ENCODE peak calls at places on chromosomes 4 and X, in five cellular contexts. Y is lower leg skin, Q is upper lobe of left lung, K is right lobe of liver, W is transverse colon. I is an unnamed sample.

GRCh38 chrX:106302304-106302703 is 134.2 kb downstream of the PWWP3B start:
- DNase-seq in Y (no peak), Q (no peak), K (no peak), W (no peak), I (no peak)

GRCh38 chr4:186260504-186261448 is 5.2 kb upstream of the F11 start:
- DNase-seq in Y (no peak), Q (no peak), K (peak; percentile 83), W (no peak), I (no peak)

GRCh38 chr4:117987464-117987863 is 46.8 kb upstream of the NDST3 start:
- DNase-seq in Y (no peak), Q (no peak), K (no peak), W (no peak), I (no peak)

GRCh38 chr4:20565075-20565721 is 135.1 kb upstream of the PACRGL start:
- DNase-seq in Y (no peak), Q (no peak), K (no peak), W (no peak), I (no peak)

GRCh38 chrX:152913915-152914314 is 16.0 kb downstream of the ZNF185 start:
- DNase-seq in Y (no peak), Q (no peak), K (no peak), W (no peak), I (no peak)

GRCh38 chrX:96445531-96446065 is 239.0 kb upstream of the DIAPH2 start:
- DNase-seq in Y (no peak), Q (no peak), K (no peak), W (no peak), I (no peak)

GRCh38 chrX:7552758-7553157 is 290.2 kb upstream of the VCX start:
- DNase-seq in Y (no peak), Q (no peak), K (no peak), W (no peak), I (no peak)

GRCh38 chr4:151427268-151427667 is 18.3 kb downstream of the FHIP1A start:
- DNase-seq in Y (no peak), Q (no peak), K (no peak), W (no peak), I (no peak)

GRCh38 chr4:153239409-153239808 is 35.2 kb downstream of the TRIM2 start:
- DNase-seq in Y (no peak), Q (no peak), K (no peak), W (no peak), I (no peak)

GRCh38 chr4:139824882-139825522 is 159.4 kb downstream of the MGST2 start:
- DNase-seq in Y (no peak), Q (no peak), K (no peak), W (no peak), I (no peak)

GRCh38 chrX:41082783-41083182 is 2.5 kb upstream of the USP9X start:
- DNase-seq in Y (no peak), Q (no peak), K (no peak), W (no peak), I (no peak)

GRCh38 chrX:101550825-101551767 is 749 bp downstream of the ARMCX1 start:
- DNase-seq in Y (peak; percentile 87), Q (peak; percentile 32), K (peak; percentile 30), W (no peak), I (peak; percentile 56)

GRCh38 chrX:84248226-84248625 is 60.2 kb upstream of the RPS6KA6 start:
- DNase-seq in Y (no peak), Q (no peak), K (no peak), W (no peak), I (no peak)

GRCh38 chr4:37008199-37008598 is 236.3 kb upstream of the NWD2 start:
- DNase-seq in Y (no peak), Q (no peak), K (no peak), W (peak; percentile 69), I (no peak)

GRCh38 chr4:120839974-120840751 is 82.4 kb downstream of the PRDM5 start:
- DNase-seq in Y (no peak), Q (no peak), K (no peak), W (no peak), I (no peak)

GRCh38 chrX:8668797-8669196 is 63.1 kb downstream of the ANOS1 start:
- DNase-seq in Y (no peak), Q (no peak), K (no peak), W (no peak), I (no peak)

GRCh38 chr4:3527101-3527913 is 4.9 kb downstream of the LRPAP1 start:
- DNase-seq in Y (peak; percentile 59), Q (peak; percentile 18), K (peak; percentile 14), W (no peak), I (peak; percentile 6)

GRCh38 chr4:21451032-21451431 is 497.5 kb downstream of the KCNIP4 start:
- DNase-seq in Y (no peak), Q (no peak), K (no peak), W (no peak), I (no peak)

GRCh38 chr4:19002170-19002569 is 980.6 kb upstream of the LCORL start:
- DNase-seq in Y (no peak), Q (no peak), K (no peak), W (no peak), I (no peak)

GRCh38 chr4:11769425-11769824 is 340.7 kb upstream of the HS3ST1 start:
- DNase-seq in Y (no peak), Q (no peak), K (no peak), W (no peak), I (peak; percentile 19)

GRCh38 chr4:25860586-25861421 is 2.0 kb downstream of the SEL1L3 start:
- DNase-seq in Y (no peak), Q (peak; percentile 82), K (no peak), W (peak; percentile 65), I (no peak)

GRCh38 chr4:6672131-6672530 is 21.5 kb upstream of the S100P start:
- DNase-seq in Y (no peak), Q (no peak), K (no peak), W (no peak), I (no peak)

GRCh38 chr4:6673660-6674499 is 19.8 kb upstream of the S100P start:
- DNase-seq in Y (peak; percentile 98), Q (peak; percentile 96), K (peak; percentile 93), W (peak; percentile 95), I (peak; percentile 95)

GRCh38 chr4:6676722-6677558 is 16.7 kb upstream of the S100P start:
- DNase-seq in Y (no peak), Q (peak; percentile 66), K (no peak), W (no peak), I (no peak)

GRCh38 chr4:6671648-6672047 is 22.0 kb upstream of the S100P start:
- DNase-seq in Y (no peak), Q (no peak), K (no peak), W (no peak), I (no peak)

GRCh38 chr4:6674500-6675149 is 19.1 kb upstream of the S100P start:
- DNase-seq in Y (no peak), Q (peak; percentile 60), K (no peak), W (peak; percentile 64), I (no peak)
- TF ChIP-seq POLR2A in Y (no peak), Q (no peak), K (no peak), W (no peak), I (no peak)

GRCh38 chr4:1056671-1057402 is 45.4 kb downstream of the FGFRL1 start:
- DNase-seq in Y (peak; percentile 65), Q (no peak), K (no peak), W (no peak), I (no peak)

GRCh38 chr4:1053080-1053661 is 41.7 kb downstream of the FGFRL1 start:
- DNase-seq in Y (peak; percentile 84), Q (no peak), K (no peak), W (no peak), I (no peak)

GRCh38 chr4:1058198-1058996 is 47.0 kb downstream of the FGFRL1 start:
- DNase-seq in Y (peak; percentile 81), Q (no peak), K (no peak), W (peak; percentile 49), I (peak; percentile 11)

GRCh38 chr4:1057403-1057745 is 45.9 kb downstream of the FGFRL1 start:
- DNase-seq in Y (peak; percentile 74), Q (no peak), K (no peak), W (no peak), I (no peak)

DNA sequence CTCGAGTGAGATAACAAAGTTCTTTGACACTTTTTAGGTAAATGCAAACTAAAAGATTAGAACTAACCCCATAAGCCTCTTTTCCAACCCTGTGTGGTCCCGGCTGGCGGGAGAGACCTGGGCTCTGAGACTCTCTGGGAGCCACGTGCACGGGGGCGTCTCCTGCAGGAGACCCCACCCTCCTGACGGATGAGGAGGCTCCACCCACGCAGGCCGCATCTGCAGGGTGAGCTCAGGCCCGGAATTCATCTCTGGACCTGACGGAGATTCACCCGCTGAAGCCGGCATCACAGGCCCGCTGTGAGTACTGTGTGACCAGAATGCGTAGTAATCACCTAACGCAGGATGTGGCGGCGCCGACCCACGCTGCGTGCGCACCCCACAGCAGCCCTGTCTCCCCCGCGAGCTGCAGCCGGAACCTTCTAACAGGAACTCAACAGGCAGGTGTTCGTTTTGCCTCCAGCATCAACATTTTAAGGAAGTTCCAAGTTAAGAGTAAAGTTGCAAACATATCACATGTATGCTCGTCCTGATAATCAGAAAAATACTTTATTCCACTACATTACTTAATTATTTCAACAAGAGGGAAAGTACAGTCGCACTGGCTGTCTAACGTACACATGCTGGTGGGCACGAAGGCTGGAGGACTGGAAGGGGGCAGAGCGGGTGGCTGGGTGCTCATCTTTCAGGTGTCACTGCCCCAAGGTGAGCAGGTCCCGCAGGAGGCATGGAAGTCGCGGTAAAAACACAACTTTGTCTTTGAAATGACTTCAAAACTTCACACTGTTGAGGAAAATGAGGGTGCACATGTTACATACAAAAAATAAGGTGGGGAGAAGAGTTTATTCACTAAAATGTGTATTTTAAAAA is 44.5 kb downstream of the FGFRL1 start:
- DNase-seq in Y (peak; percentile 90), Q (no peak), K (no peak), W (peak; percentile 63), I (peak; percentile 15)
- TF ChIP-seq POLR2A in Y (no peak), Q (no peak), K (no peak), W (peak; percentile 53), I (no peak)

GRCh38 chr4:99652596-99653436 is 4.8 kb downstream of the C4orf54 start:
- DNase-seq in Y (no peak), Q (no peak), K (no peak), W (no peak), I (no peak)
- TF ChIP-seq POLR2A in Y (no peak), Q (no peak), K (no peak), W (no peak), I (no peak)

GRCh38 chr4:15003441-15003890 is 1.2 kb downstream of the CPEB2 start:
- DNase-seq in Y (peak; percentile 90), Q (peak; percentile 37), K (peak; percentile 69), W (peak; percentile 68), I (peak; percentile 47)

GRCh38 chr4:15003891-15004700 is 1.8 kb downstream of the CPEB2 start:
- DNase-seq in Y (peak; percentile 90), Q (peak; percentile 52), K (peak; percentile 58), W (peak; percentile 45), I (peak; percentile 37)

GRCh38 chr4:15005474-15006115 is 3.3 kb downstream of the CPEB2 start:
- DNase-seq in Y (no peak), Q (no peak), K (no peak), W (no peak), I (no peak)

GRCh38 chr4:15006416-15007024 is 4.2 kb downstream of the CPEB2 start:
- DNase-seq in Y (no peak), Q (no peak), K (no peak), W (no peak), I (no peak)

DNA sequence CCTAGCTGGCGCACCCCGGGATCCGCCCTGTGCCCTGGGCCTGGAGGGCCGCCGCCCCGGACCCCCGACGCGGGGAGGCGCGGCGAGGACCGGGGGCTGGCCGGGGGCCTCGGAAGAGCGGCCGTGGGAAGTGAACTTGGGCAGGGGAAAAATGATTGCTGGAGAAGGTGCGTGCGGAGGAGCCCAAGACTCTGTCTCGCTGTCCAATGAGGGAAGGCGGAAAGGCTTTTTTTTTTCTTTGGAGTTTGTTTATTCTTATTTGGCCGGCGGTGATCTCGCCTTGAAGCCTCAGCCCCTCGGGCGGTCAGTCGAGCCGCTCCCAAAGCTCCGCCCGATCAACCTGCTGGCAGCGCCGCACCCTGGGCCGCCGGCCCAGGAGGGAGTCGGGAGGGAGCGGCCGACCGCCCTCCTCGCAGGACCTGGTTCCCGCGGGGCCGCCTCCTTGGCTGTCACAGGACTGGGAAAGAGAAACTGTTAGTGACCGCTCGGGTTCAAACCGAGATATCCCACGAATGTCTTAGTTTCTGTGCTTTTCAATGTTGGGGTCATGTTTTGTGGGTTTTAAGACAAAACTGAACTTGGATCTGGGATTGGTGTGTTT is 2.5 kb downstream of the CPEB2 start:
- DNase-seq in Y (peak; percentile 96), Q (peak; percentile 90), K (peak; percentile 91), W (peak; percentile 91), I (peak; percentile 82)
- TF ChIP-seq POLR2A in Y (no peak), Q (peak; percentile 75), K (peak; percentile 67), W (peak; percentile 87), I (peak; percentile 63)

I was measured in uterus.